ENCODE peak calls at places on chromosome 13, in seven cellular contexts. S, D, Q, H, M, J and L are unnamed samples.

GRCh38 chr13:25987987-25988386 is 63.8 kb downstream of the SHISA2 start:
- DNase-seq in S (no peak), D (no peak), Q (no peak), H (no peak), M (no peak), J (no peak), L (no peak)

GRCh38 chr13:39490136-39490535 is 112.9 kb downstream of the LHFPL6 start:
- DNase-seq in S (no peak), D (no peak), Q (no peak), H (no peak), M (no peak), J (no peak), L (no peak)

GRCh38 chr13:33139186-33139585 is 123.0 kb downstream of the KL start:
- DNase-seq in S (no peak), D (no peak), Q (peak; percentile 42), H (no peak), M (no peak), J (no peak), L (peak; percentile 53)

GRCh38 chr13:111315347-111315995 is 5.0 kb upstream of the TEX29 start:
- DNase-seq in S (peak; percentile 19), D (no peak), Q (no peak), H (no peak), M (no peak), J (peak; percentile 78), L (no peak)

GRCh38 chr13:95643009-95643408 is 1.5 kb downstream of the DZIP1 start:
- DNase-seq in S (no peak), D (no peak), Q (no peak), H (no peak), M (no peak), J (no peak), L (no peak)

GRCh38 chr13:59658027-59658735 is 505.5 kb downstream of the DIAPH3 start:
- DNase-seq in S (no peak), D (no peak), Q (no peak), H (no peak), M (no peak), J (no peak), L (no peak)

GRCh38 chr13:112984954-112985802 is 16.2 kb downstream of the MCF2L start:
- DNase-seq in S (no peak), D (no peak), Q (peak; percentile 62), H (no peak), M (no peak), J (no peak), L (no peak)

GRCh38 chr13:94312511-94313191 is 166.8 kb downstream of the DCT start:
- DNase-seq in S (no peak), D (no peak), Q (no peak), H (no peak), M (no peak), J (no peak), L (no peak)

GRCh38 chr13:101127741-101128353 is 288.5 kb downstream of the NALCN start:
- DNase-seq in S (peak; percentile 62), D (peak; percentile 10), Q (no peak), H (peak; percentile 19), M (peak; percentile 66), J (no peak), L (no peak)

GRCh38 chr13:103931396-103931795 is 865.2 kb upstream of the SLC10A2 start:
- DNase-seq in S (no peak), D (no peak), Q (no peak), H (no peak), M (no peak), J (no peak), L (no peak)

GRCh38 chr13:113064534-113065405 is 40.8 kb upstream of the F7 start:
- DNase-seq in S (peak; percentile 81), D (peak; percentile 78), Q (no peak), H (peak; percentile 7), M (peak; percentile 78), J (peak; percentile 56), L (no peak)

GRCh38 chr13:51772105-51772455 is 31.9 kb downstream of the DHRS12 start:
- DNase-seq in S (no peak), D (no peak), Q (no peak), H (no peak), M (no peak), J (no peak), L (no peak)
- H3K4me1 ChIP-seq in S (peaks cover 19% of the 10 kb centered on the region), D (no peaks in the 10 kb centered on the region), Q (peaks cover 5% of the 10 kb centered on the region), H (no peaks in the 10 kb centered on the region), M (no peaks in the 10 kb centered on the region), J (no peaks in the 10 kb centered on the region), L (peaks cover 9% of the 10 kb centered on the region)

DNA sequence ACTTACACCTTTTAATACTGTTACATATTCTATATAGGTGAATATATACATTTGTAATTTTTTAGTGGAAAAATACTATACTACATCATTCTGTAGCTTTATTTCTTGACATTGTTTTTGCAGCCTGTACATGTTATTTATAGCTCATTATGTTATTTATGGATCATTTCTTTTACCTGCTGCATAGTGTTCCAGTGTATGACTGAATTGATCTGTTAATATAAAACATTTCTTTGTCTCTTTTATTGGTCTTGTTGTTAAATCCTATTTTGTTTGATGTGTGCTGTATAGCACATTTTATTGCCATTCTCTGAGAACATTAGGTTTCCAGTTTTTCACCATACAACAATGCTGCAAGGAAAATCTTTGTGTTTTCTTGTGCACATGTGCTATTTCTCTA is 2.4 kb downstream of the SETDB2 start:
- DNase-seq in S (no peak), D (no peak), Q (no peak), H (no peak), M (no peak), J (no peak), L (no peak)
- H3K4me1 ChIP-seq in S (peaks cover 12% of the 10 kb centered on the region), D (peaks cover 6% of the 10 kb centered on the region), Q (peaks cover 55% of the 10 kb centered on the region), H (peaks cover 4% of the 10 kb centered on the region), M (peaks cover 20% of the 10 kb centered on the region), J (peaks cover 18% of the 10 kb centered on the region), L (peaks cover 4% of the 10 kb centered on the region)

GRCh38 chr13:44307255-44307654 is 66.4 kb upstream of the SERP2 start:
- DNase-seq in S (no peak), D (no peak), Q (no peak), H (no peak), M (no peak), J (no peak), L (no peak)
- H3K4me1 ChIP-seq in S (peaks cover 41% of the 10 kb centered on the region), D (peaks cover 77% of the 10 kb centered on the region), Q (peaks cover 80% of the 10 kb centered on the region), H (peaks cover 81% of the 10 kb centered on the region), M (peaks cover 12% of the 10 kb centered on the region), J (peaks cover 49% of the 10 kb centered on the region), L (peaks cover 17% of the 10 kb centered on the region)

GRCh38 chr13:98066636-98067035 is 76.3 kb upstream of the FARP1 start:
- DNase-seq in S (no peak), D (no peak), Q (no peak), H (no peak), M (no peak), J (no peak), L (no peak)
- H3K4me1 ChIP-seq in S (no peaks in the 10 kb centered on the region), D (no peaks in the 10 kb centered on the region), Q (no peaks in the 10 kb centered on the region), H (no peaks in the 10 kb centered on the region), M (no peaks in the 10 kb centered on the region), J (no peaks in the 10 kb centered on the region), L (peaks cover 1% of the 10 kb centered on the region)

GRCh38 chr13:36072536-36072935 is 58.6 kb downstream of the DCLK1 start:
- DNase-seq in S (no peak), D (no peak), Q (no peak), H (no peak), M (no peak), J (no peak), L (no peak)

GRCh38 chr13:36074659-36075058 is 56.5 kb downstream of the DCLK1 start:
- DNase-seq in S (peak; percentile 30), D (no peak), Q (no peak), H (no peak), M (no peak), J (no peak), L (no peak)

GRCh38 chr13:36072127-36072526 is 59.1 kb downstream of the DCLK1 start:
- DNase-seq in S (no peak), D (no peak), Q (no peak), H (no peak), M (no peak), J (no peak), L (no peak)

GRCh38 chr13:36076211-36076610 is 55.0 kb downstream of the DCLK1 start:
- DNase-seq in S (no peak), D (no peak), Q (no peak), H (no peak), M (no peak), J (no peak), L (no peak)
- H3K4me1 ChIP-seq in S (no peaks in the 10 kb centered on the region), D (no peaks in the 10 kb centered on the region), Q (no peaks in the 10 kb centered on the region), H (no peaks in the 10 kb centered on the region), M (no peaks in the 10 kb centered on the region), J (no peaks in the 10 kb centered on the region), L (no peaks in the 10 kb centered on the region)

DNA sequence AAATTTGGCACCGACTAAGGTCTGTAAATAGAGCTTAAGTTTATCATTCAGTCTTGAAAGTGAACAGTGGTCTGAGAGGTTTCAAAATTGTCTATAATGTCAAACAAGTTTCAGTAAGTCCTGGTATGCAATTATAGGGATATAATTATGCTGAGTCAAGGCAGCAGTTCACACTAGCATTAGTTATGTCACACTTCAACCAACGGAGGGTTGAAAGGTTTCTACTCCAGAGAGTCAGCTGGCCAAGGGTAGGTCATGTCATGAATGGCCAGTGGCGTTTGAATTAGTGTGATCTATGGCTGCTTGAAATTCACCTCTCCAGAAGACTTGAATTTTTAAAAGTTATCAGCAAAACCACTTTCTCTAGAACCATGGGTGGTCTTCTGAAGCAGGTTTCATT is 108.6 kb downstream of the TNFRSF19 start:
- DNase-seq in S (no peak), D (no peak), Q (no peak), H (no peak), M (no peak), J (no peak), L (no peak)
- H3K4me1 ChIP-seq in S (no peaks in the 10 kb centered on the region), D (peaks cover 12% of the 10 kb centered on the region), Q (no peaks in the 10 kb centered on the region), H (peaks cover 41% of the 10 kb centered on the region), M (peaks cover 24% of the 10 kb centered on the region), J (peaks cover 21% of the 10 kb centered on the region), L (peaks cover 3% of the 10 kb centered on the region)

DNA sequence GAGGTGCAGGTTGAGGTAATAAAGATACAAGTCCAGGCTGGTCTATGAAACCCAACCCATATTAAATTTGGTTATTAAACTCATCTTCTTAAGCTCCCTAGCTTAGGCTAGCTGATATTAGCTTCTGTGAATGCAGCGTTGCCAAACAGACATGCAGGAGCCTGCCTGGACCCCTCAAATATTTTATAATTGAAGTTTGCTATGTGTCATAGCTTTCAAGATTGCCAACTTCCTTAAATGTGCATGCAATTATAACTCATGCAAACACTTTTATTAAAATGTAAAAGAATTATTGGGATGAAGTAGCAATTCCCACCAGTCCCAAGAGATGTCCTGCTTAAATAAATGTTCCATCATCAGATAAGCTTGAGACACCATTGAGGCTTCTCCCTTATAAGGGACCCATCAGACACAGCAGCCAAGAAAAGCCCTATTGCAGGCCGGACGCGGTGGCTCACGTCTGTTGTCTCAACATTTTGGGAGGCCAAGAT is 51.3 kb downstream of the MBNL2 start:
- DNase-seq in S (no peak), D (no peak), Q (no peak), H (no peak), M (peak; percentile 53), J (no peak), L (no peak)
- H3K4me1 ChIP-seq in S (no peaks in the 10 kb centered on the region), D (peaks cover 72% of the 10 kb centered on the region), Q (peaks cover 75% of the 10 kb centered on the region), H (peaks cover 65% of the 10 kb centered on the region), M (peaks cover 63% of the 10 kb centered on the region), J (peaks cover 55% of the 10 kb centered on the region), L (peaks cover 12% of the 10 kb centered on the region)

DNA sequence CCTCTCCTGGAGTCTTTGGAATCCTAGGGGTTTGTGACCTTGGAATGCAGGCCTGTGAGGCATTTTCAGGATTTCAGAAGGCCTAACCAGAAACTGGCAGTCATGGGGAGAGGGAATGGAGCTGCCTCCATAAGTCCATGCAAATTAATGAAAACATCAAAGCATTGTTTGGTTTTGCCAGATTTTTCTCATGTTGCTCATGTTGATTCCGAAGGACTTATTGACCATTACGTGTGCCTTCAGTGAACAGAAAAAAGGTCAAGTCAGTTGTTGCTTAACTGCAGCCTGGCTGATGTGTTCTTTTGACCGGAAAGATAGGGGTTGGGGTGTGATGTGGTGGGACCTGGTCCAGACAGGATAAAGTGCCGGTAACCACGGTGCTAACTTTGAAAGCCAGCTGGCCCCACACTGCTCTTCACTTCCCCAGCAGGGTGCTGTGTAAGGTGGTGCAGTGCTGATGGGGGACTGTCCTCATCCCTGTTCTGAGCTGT is 3.6 kb downstream of the RNF113B start:
- DNase-seq in S (peak; percentile 85), D (no peak), Q (peak; percentile 15), H (no peak), M (peak; percentile 93), J (peak; percentile 64), L (no peak)
- H3K4me1 ChIP-seq in S (peaks cover 29% of the 10 kb centered on the region), D (peaks cover 16% of the 10 kb centered on the region), Q (peaks cover 40% of the 10 kb centered on the region), H (peaks cover 23% of the 10 kb centered on the region), M (peaks cover 49% of the 10 kb centered on the region), J (peaks cover 67% of the 10 kb centered on the region), L (peaks cover 12% of the 10 kb centered on the region)